ENCODE peak calls at places on chromosomes 5 and 9, in ten cellular contexts. M is stomach, H is lower leg skin, D is breast epithelium, P is HepG2, E is GM12891, V is suprapubic skin, X is A549, Z is adrenal gland, B is sigmoid colon. T is an unnamed sample.

GRCh38 chr9:35311891-35312639 is 150.3 kb downstream of the UNC13B start:
- DNase-seq in H (no peak), X (no peak), V (no peak), D (no peak), M (no peak), P (no peak), Z (no peak), E (no peak), B (no peak), T (no peak)

GRCh38 chr9:4725706-4726442 is 15.1 kb downstream of the AK3 start:
- DNase-seq in Z (no peak), H (no peak), M (no peak), V (no peak), D (no peak), E (no peak), P (no peak), X (no peak), B (no peak), T (no peak)

GRCh38 chr9:91761362-91761761 is 188.7 kb downstream of the ROR2 start:
- DNase-seq in H (no peak), V (no peak), B (no peak), Z (no peak), X (no peak), E (no peak), D (no peak), P (no peak), M (no peak), T (no peak)

GRCh38 chr9:127572961-127573727 is 38.9 kb upstream of the STXBP1 start:
- DNase-seq in B (no peak), Z (no peak), E (no peak), H (no peak), V (no peak), P (no peak), X (no peak), M (no peak), D (no peak), T (no peak)

GRCh38 chr9:115276621-115277020 is 158.7 kb upstream of the TNC start:
- DNase-seq in H (no peak), Z (no peak), P (no peak), B (no peak), V (no peak), D (no peak), X (no peak), M (no peak), E (no peak), T (no peak)

GRCh38 chr5:41068169-41068568 is 3.0 kb downstream of the MROH2B start:
- DNase-seq in X (no peak), V (no peak), D (no peak), M (no peak), H (no peak), Z (no peak), P (no peak), B (no peak), E (no peak), T (no peak)

GRCh38 chr5:5140051-5141010 is at the start of gene ADAMTS16:
- DNase-seq in X (no peak), M (no peak), H (no peak), D (no peak), B (peak; percentile 62), Z (no peak), V (no peak), E (no peak), P (no peak), T (peak; percentile 5)

GRCh38 chr5:119966028-119966427 is 336.7 kb downstream of the FAM170A start:
- DNase-seq in B (no peak), M (no peak), E (no peak), H (no peak), P (no peak), D (no peak), V (no peak), Z (no peak), X (no peak), T (no peak)

GRCh38 chr9:93575706-93576295 is 583 bp upstream of the PHF2 start:
- DNase-seq in H (peak; percentile 51), B (no peak), M (peak; percentile 46), D (peak; percentile 50), Z (peak; percentile 56), E (peak; percentile 67), X (peak; percentile 59), P (no peak), V (peak; percentile 78), T (peak; percentile 46)

GRCh38 chr9:86637515-86637914 is 283.3 kb upstream of the TUT7 start:
- DNase-seq in P (no peak), X (no peak), Z (no peak), D (no peak), B (no peak), M (peak; percentile 27), V (no peak), H (no peak), E (no peak), T (peak; percentile 47)

GRCh38 chr9:35760651-35761050 is 6.6 kb upstream of the MSMP start:
- DNase-seq in M (no peak), D (no peak), H (no peak), E (no peak), V (no peak), X (no peak), Z (no peak), B (no peak), P (no peak), T (peak; percentile 60)

DNA sequence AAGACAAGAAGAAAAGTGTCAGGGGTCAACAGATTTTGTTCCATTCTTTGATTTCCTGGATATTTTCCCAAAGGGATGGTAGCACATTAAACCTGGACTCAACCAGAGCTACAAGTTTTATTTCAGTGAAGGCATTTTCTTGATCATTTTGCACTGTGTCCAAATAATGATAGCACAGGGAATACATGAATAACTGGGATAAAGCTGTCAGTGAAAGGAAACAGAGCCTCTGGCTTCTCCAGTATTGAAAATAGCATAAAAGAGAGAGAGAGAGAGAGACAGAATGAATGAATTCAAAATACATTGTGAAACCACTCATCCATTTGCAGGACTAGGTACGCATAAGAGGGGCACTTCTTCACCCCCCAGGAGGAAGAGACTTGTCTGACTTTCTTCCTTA is 43.0 kb downstream of the SEMA5A start:
- DNase-seq in Z (no peak), D (no peak), E (no peak), V (no peak), M (no peak), B (no peak), H (no peak), X (no peak), P (no peak), T (no peak)
- TF ChIP-seq POLR2A in Z (no peak), D (no peak), E (no peak), V (no peak), M (no peak), B (no peak), H (no peak), X (no peak), P (no peak), T (no peak)

GRCh38 chr5:149493316-149493715 is 57.9 kb downstream of the CSNK1A1 start:
- DNase-seq in E (no peak), H (no peak), Z (no peak), M (no peak), V (no peak), P (no peak), X (no peak), B (no peak), D (no peak), T (no peak)

GRCh38 chr5:149488645-149489306 is 62.5 kb downstream of the CSNK1A1 start:
- DNase-seq in Z (peak; percentile 19), E (no peak), D (no peak), M (no peak), H (peak; percentile 54), B (no peak), X (no peak), P (no peak), V (no peak), T (no peak)

GRCh38 chr5:149489605-149490037 is 61.6 kb downstream of the CSNK1A1 start:
- DNase-seq in B (no peak), V (no peak), Z (peak; percentile 44), M (no peak), E (no peak), D (peak; percentile 77), P (no peak), H (no peak), X (no peak), T (no peak)

GRCh38 chr5:149492781-149493180 is 58.5 kb downstream of the CSNK1A1 start:
- DNase-seq in Z (no peak), P (no peak), V (no peak), H (no peak), D (no peak), X (no peak), M (no peak), B (no peak), E (no peak), T (no peak)

GRCh38 chr5:149490599-149491187 is 60.5 kb downstream of the CSNK1A1 start:
- DNase-seq in D (no peak), E (no peak), B (no peak), X (no peak), Z (peak; percentile 15), M (no peak), V (no peak), P (no peak), H (no peak), T (no peak)
- TF ChIP-seq POLR2A in D (no peak), E (peak; percentile 60), B (no peak), X (no peak), Z (no peak), M (no peak), V (no peak), P (no peak), H (no peak), T (no peak)

DNA sequence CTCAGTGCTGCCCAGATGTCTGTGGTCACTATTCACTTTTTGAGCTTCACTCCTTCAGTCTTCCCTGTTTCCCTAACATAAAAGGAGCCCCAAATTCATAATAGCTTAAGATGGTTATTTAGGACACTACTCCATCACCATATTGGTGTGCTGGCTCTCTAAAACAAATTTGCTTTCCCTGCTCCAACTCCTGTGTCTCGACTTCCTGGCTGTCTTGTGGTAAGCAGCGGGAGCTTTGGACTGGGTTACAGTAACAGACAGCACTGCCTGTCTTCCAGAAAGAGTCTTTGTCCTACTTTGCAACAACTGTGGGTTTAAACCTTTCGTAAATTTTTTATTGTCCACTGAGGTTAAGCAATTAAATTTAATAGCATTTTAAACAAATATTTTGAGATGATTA is 389.4 kb downstream of the CDH9 start:
- DNase-seq in B (no peak), D (no peak), H (no peak), V (no peak), X (no peak), P (no peak), Z (no peak), M (no peak), E (no peak), T (no peak)
- TF ChIP-seq POLR2A in B (no peak), D (no peak), H (no peak), V (no peak), X (no peak), P (no peak), Z (no peak), M (no peak), E (no peak), T (no peak)

DNA sequence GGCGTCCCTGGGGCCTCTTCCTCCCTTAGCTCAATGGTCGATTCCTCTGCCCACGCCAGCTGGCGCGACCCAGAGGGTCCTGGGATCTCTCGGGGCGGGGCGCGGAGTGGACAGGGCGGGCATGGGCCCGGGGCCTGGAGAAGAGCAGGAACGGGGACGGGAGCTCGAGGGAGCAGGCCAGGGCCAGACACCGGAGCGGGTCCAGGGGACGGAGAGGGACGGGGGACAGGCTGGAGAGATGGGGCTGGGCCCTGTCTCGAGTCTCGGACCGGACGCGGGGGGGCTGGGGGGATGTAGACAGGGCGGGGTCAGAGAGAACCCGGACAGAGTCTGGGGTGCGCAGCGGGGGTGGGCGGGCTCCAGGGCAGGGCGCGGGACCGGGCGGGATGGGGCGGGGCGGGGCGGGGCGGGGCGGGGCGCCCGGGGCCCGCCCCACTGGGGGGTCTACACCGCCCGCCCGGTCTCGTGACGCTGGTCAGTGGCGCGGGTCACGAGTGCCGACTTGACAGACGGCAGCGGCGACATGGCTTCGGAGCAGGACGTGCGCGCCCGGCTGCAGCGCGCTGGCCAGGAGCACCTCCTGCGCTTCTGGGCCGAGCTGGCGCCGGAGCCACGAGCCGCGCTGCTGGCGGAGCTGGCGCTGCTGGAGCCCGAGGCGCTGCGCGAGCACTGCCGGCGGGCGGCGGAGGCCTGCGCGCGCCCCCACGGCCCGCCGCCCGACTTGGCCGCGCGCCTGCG is at the start of gene UAP1L1:
- DNase-seq in D (no peak), H (peak; percentile 73), E (peak; percentile 69), M (peak; percentile 78), P (no peak), Z (peak; percentile 91), B (peak; percentile 91), V (peak; percentile 90), X (no peak), T (peak; percentile 75)
- TF ChIP-seq POLR2A in D (no peak), H (no peak), E (no peak), M (no peak), P (no peak), Z (peak; percentile 66), B (no peak), V (no peak), X (no peak), T (no peak)